ENCODE peak calls at places on chromosomes 1 and 21, in six cellular contexts. G, F, O, P, D and M are unnamed samples.
A peak's percentile ranks its signal among the peaks of the same experiment; 100 is the strongest.

GRCh38 chr1:34980715-34981114 is 4.4 kb downstream of the TMEM35B start:
- DNase-seq in P (no peak), D (no peak), G (no peak), O (no peak), F (no peak), M (no peak)

GRCh38 chr1:1550591-1551432 is 10.4 kb upstream of the TMEM240 start:
- DNase-seq in G (no peak), O (no peak), F (peak; percentile 80), P (no peak), D (peak; percentile 68), M (no peak)

GRCh38 chr1:43789604-43790288 is 82.4 kb downstream of the ST3GAL3 start:
- DNase-seq in F (no peak), G (no peak), O (no peak), P (no peak), D (no peak), M (no peak)

GRCh38 chr1:3071507-3072177 is 2.6 kb downstream of the PRDM16 start:
- DNase-seq in G (no peak), O (no peak), F (no peak), D (no peak), P (no peak), M (no peak)

GRCh38 chr1:93992190-93992589 is 83.0 kb upstream of the GCLM start:
- DNase-seq in F (no peak), G (no peak), P (no peak), D (no peak), O (no peak), M (no peak)

GRCh38 chr1:85615536-85615935 is 35.0 kb downstream of the CCN1 start:
- DNase-seq in P (no peak), O (no peak), D (no peak), G (no peak), F (no peak), M (no peak)

GRCh38 chr1:29213055-29213454 is 17.7 kb downstream of the MECR start:
- DNase-seq in P (no peak), O (no peak), G (no peak), F (no peak), D (no peak), M (no peak)

GRCh38 chr1:87863317-87863716 is 534.6 kb downstream of the LMO4 start:
- DNase-seq in G (no peak), P (no peak), O (no peak), D (peak; percentile 7), F (no peak), M (no peak)

GRCh38 chr1:10271869-10272268 is 61.5 kb downstream of the KIF1B start:
- DNase-seq in F (no peak), P (no peak), O (no peak), D (no peak), G (no peak), M (no peak)

GRCh38 chr1:78839704-78840277 is 166.7 kb downstream of the ADGRL4 start:
- DNase-seq in P (no peak), G (no peak), O (peak; percentile 56), D (peak; percentile 74), F (peak; percentile 63), M (no peak)

GRCh38 chr1:151820940-151821339 is 10.7 kb downstream of the RORC start:
- DNase-seq in P (no peak), D (no peak), F (no peak), O (no peak), G (no peak), M (no peak)

GRCh38 chr1:231636157-231636556 is 9.6 kb downstream of the DISC1 start:
- DNase-seq in O (no peak), F (peak; percentile 66), G (no peak), P (no peak), D (no peak), M (peak; percentile 26)

GRCh38 chr1:101262601-101263348 is 26.0 kb downstream of the S1PR1 start:
- DNase-seq in P (no peak), O (no peak), G (no peak), D (peak; percentile 18), F (no peak), M (no peak)

GRCh38 chr1:230157409-230158390 is 90.7 kb downstream of the GALNT2 start:
- DNase-seq in F (no peak), P (no peak), G (no peak), D (no peak), O (no peak), M (no peak)

GRCh38 chr1:95183952-95184351 is 50.1 kb upstream of the RWDD3 start:
- DNase-seq in G (no peak), D (no peak), P (no peak), F (no peak), O (no peak), M (no peak)

GRCh38 chr21:45517249-45518065 is 24.8 kb downstream of the SLC19A1 start:
- DNase-seq in P (no peak), G (no peak), D (no peak), O (no peak), F (peak; percentile 12), M (no peak)

GRCh38 chr1:115156826-115157468 is 67.6 kb upstream of the TSPAN2 start:
- DNase-seq in O (no peak), D (no peak), G (no peak), F (no peak), P (no peak), M (no peak)

GRCh38 chr1:105934806-105935205 is 1121.7 kb upstream of the PRMT6 start:
- DNase-seq in G (no peak), F (no peak), P (no peak), D (no peak), O (no peak), M (no peak)

GRCh38 chr21:45339430-45340405 is 52.0 kb upstream of the POFUT2 start:
- DNase-seq in D (no peak), F (no peak), P (no peak), G (no peak), O (no peak), M (no peak)

GRCh38 chr1:28783363-28783762 is 28.6 kb upstream of the OPRD1 start:
- DNase-seq in G (no peak), F (no peak), D (no peak), O (no peak), P (no peak), M (no peak)

GRCh38 chr1:108962681-108963051 is 618 bp downstream of the CLCC1 start:
- DNase-seq in D (peak; percentile 44), F (no peak), P (no peak), O (no peak), G (no peak), M (no peak)

GRCh38 chr1:115474166-115474565 is 136.1 kb upstream of the NGF start:
- DNase-seq in G (no peak), O (no peak), P (no peak), D (no peak), F (no peak), M (no peak)

GRCh38 chr21:43718872-43719747 is at the start of gene PDXK:
- DNase-seq in D (peak; percentile 88), P (no peak), F (peak; percentile 64), O (no peak), G (no peak), M (no peak)

GRCh38 chr1:190084552-190084951 is 393.1 kb downstream of the BRINP3 start:
- DNase-seq in D (peak; percentile 90), P (no peak), G (no peak), F (no peak), O (no peak), M (no peak)
- TF ChIP-seq CTCF in D (peak; percentile 84), P (no peak), G (peak; percentile 7), F (no peak), O (peak; percentile 34), M (peak; percentile 39)

GRCh38 chr1:204350857-204351573 is 8.7 kb downstream of the PLEKHA6 start:
- DNase-seq in G (peak; percentile 35), P (no peak), D (peak; percentile 96), O (no peak), F (peak; percentile 66), M (no peak)
- H3K4me3 ChIP-seq in G (peak overlapping the region; percentile 22), P (no peak overlapping the region), D (peak overlapping the region; percentile 44), O (no peak overlapping the region), F (peak overlapping the region; percentile 33), M (no peak overlapping the region)

GRCh38 chr1:17597651-17598050 is 58.2 kb downstream of the ARHGEF10L start:
- DNase-seq in G (no peak), O (no peak), D (no peak), P (no peak), F (no peak), M (no peak)

GRCh38 chr1:17598251-17598650 is 58.8 kb downstream of the ARHGEF10L start:
- DNase-seq in P (no peak), G (no peak), F (no peak), D (no peak), O (no peak), M (no peak)

GRCh38 chr1:17601643-17602382 is 62.3 kb downstream of the ARHGEF10L start:
- DNase-seq in G (no peak), O (no peak), D (peak; percentile 57), F (no peak), P (no peak), M (no peak)

GRCh38 chr1:17600313-17600712 is 60.8 kb downstream of the ARHGEF10L start:
- DNase-seq in O (no peak), G (no peak), P (no peak), F (no peak), D (no peak), M (no peak)

DNA sequence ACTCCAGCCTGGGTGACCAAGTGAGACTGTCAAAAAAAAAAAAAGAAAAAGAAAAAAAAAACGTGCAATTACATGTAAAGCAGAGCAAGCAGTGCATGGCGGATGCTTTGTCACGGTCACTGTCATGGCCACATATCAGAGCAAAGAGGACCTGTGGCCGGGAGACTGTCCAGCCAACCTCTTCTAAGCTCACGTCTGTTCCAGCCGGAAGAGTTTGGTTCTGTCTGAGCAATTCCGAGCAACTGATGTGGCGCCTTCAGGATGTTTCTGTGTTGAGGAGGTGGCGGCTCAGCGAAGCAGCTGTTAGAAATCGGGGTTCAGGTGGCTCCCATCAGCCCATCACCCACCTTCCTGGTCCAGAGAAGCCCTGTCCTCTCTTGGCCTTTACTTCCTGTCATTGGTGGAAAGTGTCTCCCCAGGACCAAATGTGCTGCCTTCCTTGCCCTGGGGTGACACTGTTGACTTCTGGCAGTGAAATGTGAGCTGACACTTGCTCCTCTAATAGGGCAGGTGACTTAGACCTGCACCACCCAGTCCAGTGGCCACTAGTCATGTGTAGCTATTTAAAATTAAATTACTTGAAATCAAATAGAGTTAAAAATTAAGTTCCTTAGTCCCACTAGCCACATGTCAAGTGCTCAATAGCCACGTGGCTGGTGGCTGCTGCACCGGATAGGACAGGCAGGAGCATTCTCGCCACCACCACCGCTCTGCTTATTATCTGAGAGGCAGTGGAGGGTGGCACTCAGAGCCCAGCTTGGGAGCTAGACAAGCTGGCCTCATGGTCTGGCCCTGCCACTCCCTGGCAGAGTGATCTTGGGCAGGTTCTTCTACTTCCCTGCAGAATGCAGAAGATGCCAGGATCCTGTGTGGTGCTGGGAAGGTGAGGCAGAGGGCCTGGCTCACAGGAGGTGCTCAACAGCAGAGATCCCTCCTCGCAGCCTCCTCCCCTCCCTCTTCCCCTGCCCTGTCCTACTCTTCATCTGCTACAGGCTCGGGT is 60.1 kb downstream of the ARHGEF10L start:
- DNase-seq in O (no peak), G (no peak), P (no peak), D (no peak), F (no peak), M (no peak)
- TF ChIP-seq CTCF in O (no peak), G (no peak), P (no peak), D (no peak), F (no peak), M (no peak)

GRCh38 chr1:235278915-235279292 is 49.1 kb downstream of the ARID4B start:
- DNase-seq in P (no peak), G (no peak), F (no peak), D (peak; percentile 53), O (no peak), M (no peak)
- H3K4me3 ChIP-seq in P (no peak overlapping the region), G (no peak overlapping the region), F (no peak overlapping the region), D (peak overlapping the region; percentile 31), O (no peak overlapping the region), M (no peak overlapping the region)

GRCh38 chr1:161792740-161793139 is 26.6 kb downstream of the ATF6 start:
- DNase-seq in P (no peak), D (peak; percentile 74), F (peak; percentile 92), G (peak; percentile 78), O (peak; percentile 62), M (peak; percentile 42)
- TF ChIP-seq CTCF in P (peak; percentile 23), D (peak; percentile 71), F (peak; percentile 60), G (peak; percentile 43), O (peak; percentile 61), M (peak; percentile 61)